ENCODE peak calls at places on chromosome 6, in seven cellular contexts. One of them, this sample, is unnamed.

GRCh38 chr6:128635219-128635618 is 114.8 kb upstream of the PTPRK start:
- DNase-seq in HCT116: no peak
- DNase-seq in cardiac fibroblast: no peak
- DNase-seq in fibroblast of the aortic adventitia: no peak
- DNase-seq in NCI-H1092 treated with DMSO at 0.1 percent for 48 hours: no peak
- DNase-seq in colonic mucosa: no peak
- DNase-seq in iPS-NIHi11: no peak
- DNase-seq in this sample: no peak

GRCh38 chr6:46184114-46184513 is 13.3 kb upstream of the ENPP5 start:
- DNase-seq in HCT116: no peak
- DNase-seq in cardiac fibroblast: peak
- DNase-seq in fibroblast of the aortic adventitia: peak
- DNase-seq in NCI-H1092 treated with DMSO at 0.1 percent for 48 hours: no peak
- DNase-seq in colonic mucosa: no peak
- DNase-seq in iPS-NIHi11: no peak
- DNase-seq in this sample: no peak

GRCh38 chr6:18115356-18115755 is 7.1 kb downstream of the NHLRC1 start:
- DNase-seq in HCT116: no peak
- DNase-seq in cardiac fibroblast: no peak
- DNase-seq in fibroblast of the aortic adventitia: no peak
- DNase-seq in NCI-H1092 treated with DMSO at 0.1 percent for 48 hours: no peak
- DNase-seq in colonic mucosa: no peak
- DNase-seq in iPS-NIHi11: no peak
- DNase-seq in this sample: no peak

GRCh38 chr6:161554883-161555282 is 281.0 kb upstream of the AGPAT4 start:
- DNase-seq in HCT116: no peak
- DNase-seq in cardiac fibroblast: no peak
- DNase-seq in fibroblast of the aortic adventitia: no peak
- DNase-seq in NCI-H1092 treated with DMSO at 0.1 percent for 48 hours: no peak
- DNase-seq in colonic mucosa: no peak
- DNase-seq in iPS-NIHi11: no peak
- DNase-seq in this sample: no peak

GRCh38 chr6:44035621-44036020 is 91.6 kb downstream of the MRPL14 start:
- DNase-seq in HCT116: no peak
- DNase-seq in cardiac fibroblast: peak
- DNase-seq in fibroblast of the aortic adventitia: peak
- DNase-seq in NCI-H1092 treated with DMSO at 0.1 percent for 48 hours: no peak
- DNase-seq in colonic mucosa: no peak
- DNase-seq in iPS-NIHi11: no peak
- DNase-seq in this sample: no peak

GRCh38 chr6:444653-445275 is 53.2 kb downstream of the IRF4 start:
- DNase-seq in HCT116: no peak
- DNase-seq in cardiac fibroblast: no peak
- DNase-seq in fibroblast of the aortic adventitia: no peak
- DNase-seq in NCI-H1092 treated with DMSO at 0.1 percent for 48 hours: no peak
- DNase-seq in colonic mucosa: no peak
- DNase-seq in iPS-NIHi11: no peak
- DNase-seq in this sample: peak

GRCh38 chr6:15504581-15505350 is 158.1 kb downstream of the DTNBP1 start:
- DNase-seq in HCT116: no peak
- DNase-seq in cardiac fibroblast: peak
- DNase-seq in fibroblast of the aortic adventitia: peak
- DNase-seq in NCI-H1092 treated with DMSO at 0.1 percent for 48 hours: peak
- DNase-seq in colonic mucosa: peak
- DNase-seq in iPS-NIHi11: no peak
- DNase-seq in this sample: no peak

GRCh38 chr6:46733410-46733809 is 1.8 kb downstream of the PLA2G7 start:
- DNase-seq in HCT116: no peak
- DNase-seq in cardiac fibroblast: no peak
- DNase-seq in fibroblast of the aortic adventitia: no peak
- DNase-seq in NCI-H1092 treated with DMSO at 0.1 percent for 48 hours: no peak
- DNase-seq in colonic mucosa: no peak
- DNase-seq in iPS-NIHi11: no peak
- DNase-seq in this sample: no peak

GRCh38 chr6:96124778-96125177 is 109.0 kb downstream of the FUT9 start:
- DNase-seq in HCT116: no peak
- DNase-seq in cardiac fibroblast: no peak
- DNase-seq in fibroblast of the aortic adventitia: no peak
- DNase-seq in NCI-H1092 treated with DMSO at 0.1 percent for 48 hours: no peak
- DNase-seq in colonic mucosa: no peak
- DNase-seq in iPS-NIHi11: no peak
- DNase-seq in this sample: no peak

GRCh38 chr6:137237413-137238170 is 18.4 kb upstream of the IFNGR1 start:
- DNase-seq in HCT116: no peak
- DNase-seq in cardiac fibroblast: peak
- DNase-seq in fibroblast of the aortic adventitia: peak
- DNase-seq in NCI-H1092 treated with DMSO at 0.1 percent for 48 hours: no peak
- DNase-seq in colonic mucosa: peak
- DNase-seq in iPS-NIHi11: no peak
- DNase-seq in this sample: no peak

GRCh38 chr6:43496370-43497128 is 13.6 kb downstream of the LRRC73 start:
- DNase-seq in HCT116: no peak
- DNase-seq in cardiac fibroblast: peak
- DNase-seq in fibroblast of the aortic adventitia: peak
- DNase-seq in NCI-H1092 treated with DMSO at 0.1 percent for 48 hours: no peak
- DNase-seq in colonic mucosa: no peak
- DNase-seq in iPS-NIHi11: peak
- DNase-seq in this sample: no peak

GRCh38 chr6:107732461-107732860 is 91.7 kb downstream of the SCML4 start:
- DNase-seq in HCT116: no peak
- DNase-seq in cardiac fibroblast: no peak
- DNase-seq in fibroblast of the aortic adventitia: no peak
- DNase-seq in NCI-H1092 treated with DMSO at 0.1 percent for 48 hours: no peak
- DNase-seq in colonic mucosa: no peak
- DNase-seq in iPS-NIHi11: no peak
- DNase-seq in this sample: no peak

GRCh38 chr6:46736913-46737312 is 1.7 kb upstream of the PLA2G7 start:
- DNase-seq in HCT116: no peak
- DNase-seq in cardiac fibroblast: no peak
- DNase-seq in fibroblast of the aortic adventitia: no peak
- DNase-seq in NCI-H1092 treated with DMSO at 0.1 percent for 48 hours: no peak
- DNase-seq in colonic mucosa: no peak
- DNase-seq in iPS-NIHi11: no peak
- DNase-seq in this sample: no peak

GRCh38 chr6:75631847-75632246 is 30.2 kb downstream of the SENP6 start:
- DNase-seq in HCT116: no peak
- DNase-seq in cardiac fibroblast: no peak
- DNase-seq in fibroblast of the aortic adventitia: no peak
- DNase-seq in NCI-H1092 treated with DMSO at 0.1 percent for 48 hours: no peak
- DNase-seq in colonic mucosa: no peak
- DNase-seq in iPS-NIHi11: no peak
- DNase-seq in this sample: no peak

GRCh38 chr6:2839195-2839981 is 2.3 kb downstream of the SERPINB1 start:
- DNase-seq in HCT116: peak
- DNase-seq in cardiac fibroblast: peak
- DNase-seq in fibroblast of the aortic adventitia: peak
- DNase-seq in NCI-H1092 treated with DMSO at 0.1 percent for 48 hours: no peak
- DNase-seq in colonic mucosa: no peak
- DNase-seq in iPS-NIHi11: no peak
- DNase-seq in this sample: no peak

GRCh38 chr6:53647437-53648094 is 18.0 kb downstream of the KLHL31 start:
- DNase-seq in HCT116: no peak
- DNase-seq in cardiac fibroblast: no peak
- DNase-seq in fibroblast of the aortic adventitia: no peak
- DNase-seq in NCI-H1092 treated with DMSO at 0.1 percent for 48 hours: no peak
- DNase-seq in colonic mucosa: no peak
- DNase-seq in iPS-NIHi11: no peak
- DNase-seq in this sample: peak

GRCh38 chr6:137277971-137278602 is 58.9 kb upstream of the IFNGR1 start:
- DNase-seq in HCT116: peak
- DNase-seq in cardiac fibroblast: peak
- DNase-seq in fibroblast of the aortic adventitia: peak
- DNase-seq in NCI-H1092 treated with DMSO at 0.1 percent for 48 hours: no peak
- DNase-seq in colonic mucosa: no peak
- DNase-seq in iPS-NIHi11: peak
- DNase-seq in this sample: no peak

GRCh38 chr6:85406641-85407075 is 43.2 kb upstream of the NT5E start:
- DNase-seq in HCT116: no peak
- DNase-seq in cardiac fibroblast: no peak
- DNase-seq in fibroblast of the aortic adventitia: no peak
- DNase-seq in NCI-H1092 treated with DMSO at 0.1 percent for 48 hours: no peak
- DNase-seq in colonic mucosa: no peak
- DNase-seq in iPS-NIHi11: no peak
- DNase-seq in this sample: no peak

GRCh38 chr6:129050086-129050485 is 167.1 kb downstream of the LAMA2 start:
- DNase-seq in HCT116: no peak
- DNase-seq in cardiac fibroblast: no peak
- DNase-seq in fibroblast of the aortic adventitia: no peak
- DNase-seq in NCI-H1092 treated with DMSO at 0.1 percent for 48 hours: no peak
- DNase-seq in colonic mucosa: no peak
- DNase-seq in iPS-NIHi11: no peak
- DNase-seq in this sample: no peak

GRCh38 chr6:130020892-130021483 is 2.6 kb downstream of the L3MBTL3 start:
- DNase-seq in HCT116: peak
- DNase-seq in cardiac fibroblast: peak
- DNase-seq in fibroblast of the aortic adventitia: peak
- DNase-seq in NCI-H1092 treated with DMSO at 0.1 percent for 48 hours: peak
- DNase-seq in colonic mucosa: peak
- DNase-seq in iPS-NIHi11: peak
- DNase-seq in this sample: peak

GRCh38 chr6:14066782-14067406 is 50.7 kb upstream of the CD83 start:
- DNase-seq in HCT116: peak
- DNase-seq in cardiac fibroblast: peak
- DNase-seq in fibroblast of the aortic adventitia: peak
- DNase-seq in NCI-H1092 treated with DMSO at 0.1 percent for 48 hours: peak
- DNase-seq in colonic mucosa: no peak
- DNase-seq in iPS-NIHi11: peak
- DNase-seq in this sample: no peak

GRCh38 chr6:73728548-73729205 is 32.7 kb downstream of the CD109 start:
- DNase-seq in HCT116: no peak
- DNase-seq in cardiac fibroblast: no peak
- DNase-seq in fibroblast of the aortic adventitia: no peak
- DNase-seq in NCI-H1092 treated with DMSO at 0.1 percent for 48 hours: no peak
- DNase-seq in colonic mucosa: no peak
- DNase-seq in iPS-NIHi11: no peak
- DNase-seq in this sample: no peak

GRCh38 chr6:166056637-166057036 is 111.0 kb downstream of the TBXT start:
- DNase-seq in HCT116: no peak
- DNase-seq in cardiac fibroblast: peak
- DNase-seq in fibroblast of the aortic adventitia: peak
- DNase-seq in NCI-H1092 treated with DMSO at 0.1 percent for 48 hours: no peak
- DNase-seq in colonic mucosa: no peak
- DNase-seq in iPS-NIHi11: no peak
- DNase-seq in this sample: no peak

GRCh38 chr6:21893778-21894177 is 300.2 kb downstream of the SOX4 start:
- DNase-seq in HCT116: no peak
- DNase-seq in cardiac fibroblast: no peak
- DNase-seq in fibroblast of the aortic adventitia: no peak
- DNase-seq in NCI-H1092 treated with DMSO at 0.1 percent for 48 hours: no peak
- DNase-seq in colonic mucosa: no peak
- DNase-seq in iPS-NIHi11: no peak
- DNase-seq in this sample: no peak

GRCh38 chr6:27290065-27290849 is 21.8 kb downstream of the POM121L2 start:
- DNase-seq in HCT116: no peak
- DNase-seq in cardiac fibroblast: no peak
- DNase-seq in fibroblast of the aortic adventitia: peak
- DNase-seq in NCI-H1092 treated with DMSO at 0.1 percent for 48 hours: no peak
- DNase-seq in colonic mucosa: no peak
- DNase-seq in iPS-NIHi11: no peak
- DNase-seq in this sample: no peak